ENCODE peak calls at places on chromosomes 7 and 10, in seven cellular contexts. P is mammary epithelial cell, J is BE2C, M is suprapubic skin, F is heart left ventricle, E is psoas muscle, Q is transverse colon. V is an unnamed sample. For H3K4me1, the result is how much of the 10 kb centered on the place peaks cover.

GRCh38 chr10:114266521-114266920 is 27.5 kb downstream of the VWA2 start:
- DNase-seq in P (peak), J (no peak), M (no peak), F (no peak), E (no peak), Q (peak), V (no peak)

GRCh38 chr7:70047891-70048448 is 449.7 kb downstream of the AUTS2 start:
- DNase-seq in P (no peak), J (no peak), M (no peak), F (no peak), E (no peak), Q (no peak), V (no peak)

GRCh38 chr10:4982764-4983226 is 19.6 kb downstream of the AKR1C1 start:
- DNase-seq in P (no peak), J (no peak), M (no peak), F (no peak), E (no peak), Q (no peak), V (no peak)

GRCh38 chr10:70491614-70492013 is 13.0 kb downstream of the PALD1 start:
- DNase-seq in P (no peak), J (no peak), M (no peak), F (no peak), E (no peak), Q (no peak), V (no peak)

GRCh38 chr7:82044497-82045080 is 274.7 kb upstream of the HGF start:
- DNase-seq in P (peak), J (peak), M (no peak), F (peak), E (no peak), Q (peak), V (peak)

GRCh38 chr10:132881186-132881920 is 61.0 kb downstream of the CFAP46 start:
- DNase-seq in P (no peak), J (no peak), M (peak), F (no peak), E (peak), Q (no peak), V (no peak)

GRCh38 chr7:106775552-106775936 is 89.5 kb upstream of the PIK3CG start:
- DNase-seq in P (peak), J (no peak), M (no peak), F (no peak), E (no peak), Q (no peak), V (no peak)

GRCh38 chr7:159095979-159096411 is 48.7 kb downstream of the VIPR2 start:
- DNase-seq in P (no peak), J (no peak), M (peak), F (no peak), E (no peak), Q (peak), V (no peak)

GRCh38 chr10:34653530-34653929 is 161.6 kb downstream of the PARD3 start:
- DNase-seq in P (no peak), J (no peak), M (no peak), F (no peak), E (no peak), Q (no peak), V (no peak)

GRCh38 chr10:121316432-121316831 is 281.8 kb downstream of the FGFR2 start:
- DNase-seq in P (no peak), J (no peak), M (no peak), F (no peak), E (no peak), Q (no peak), V (no peak)

GRCh38 chr7:132755538-132756481 is 179.5 kb upstream of the PLXNA4 start:
- DNase-seq in P (peak), J (no peak), M (no peak), F (no peak), E (no peak), Q (no peak), V (no peak)

GRCh38 chr7:31850601-31851000 is 163.6 kb downstream of the PPP1R17 start:
- DNase-seq in P (no peak), J (no peak), M (no peak), F (no peak), E (no peak), Q (no peak), V (no peak)

GRCh38 chr10:126842836-126843235 is 62.4 kb upstream of the DOCK1 start:
- DNase-seq in P (no peak), J (no peak), M (no peak), F (no peak), E (no peak), Q (no peak), V (no peak)

GRCh38 chr7:29865526-29865925 is 59.2 kb downstream of the WIPF3 start:
- DNase-seq in P (peak), J (no peak), M (no peak), F (peak), E (no peak), Q (no peak), V (no peak)

GRCh38 chr7:150368098-150368883 is at the start of gene REPIN1:
- DNase-seq in P (no peak), J (peak), M (peak), F (peak), E (peak), Q (peak), V (peak)

GRCh38 chr10:3935933-3936359 is 150.9 kb upstream of the KLF6 start:
- DNase-seq in P (no peak), J (no peak), M (no peak), F (no peak), E (no peak), Q (peak), V (no peak)

GRCh38 chr7:9097565-9098060 is 664.2 kb downstream of the NXPH1 start:
- DNase-seq in P (no peak), J (no peak), M (no peak), F (no peak), E (no peak), Q (no peak), V (no peak)

GRCh38 chr10:24897326-24897926 is 55.0 kb downstream of the PRTFDC1 start:
- DNase-seq in P (no peak), J (no peak), M (no peak), F (no peak), E (no peak), Q (no peak), V (no peak)

GRCh38 chr10:76879116-76879706 is 758.4 kb downstream of the KCNMA1 start:
- DNase-seq in P (no peak), J (no peak), M (no peak), F (no peak), E (no peak), Q (no peak), V (no peak)

GRCh38 chr10:7988985-7989384 is 65.5 kb upstream of the GATA3 start:
- DNase-seq in P (no peak), J (peak), M (no peak), F (no peak), E (no peak), Q (no peak), V (no peak)

GRCh38 chr10:114470956-114471905 is 66.9 kb upstream of the AFAP1L2 start:
- DNase-seq in P (peak), J (peak), M (no peak), F (peak), E (peak), Q (peak), V (peak)

GRCh38 chr10:119853584-119853983 is 19.1 kb downstream of the MCMBP start:
- DNase-seq in P (no peak), J (no peak), M (no peak), F (no peak), E (no peak), Q (no peak), V (no peak)

GRCh38 chr10:64617071-64617470 is 1095.9 kb downstream of the REEP3 start:
- DNase-seq in P (no peak), J (no peak), M (no peak), F (no peak), E (no peak), Q (no peak), V (no peak)

DNA sequence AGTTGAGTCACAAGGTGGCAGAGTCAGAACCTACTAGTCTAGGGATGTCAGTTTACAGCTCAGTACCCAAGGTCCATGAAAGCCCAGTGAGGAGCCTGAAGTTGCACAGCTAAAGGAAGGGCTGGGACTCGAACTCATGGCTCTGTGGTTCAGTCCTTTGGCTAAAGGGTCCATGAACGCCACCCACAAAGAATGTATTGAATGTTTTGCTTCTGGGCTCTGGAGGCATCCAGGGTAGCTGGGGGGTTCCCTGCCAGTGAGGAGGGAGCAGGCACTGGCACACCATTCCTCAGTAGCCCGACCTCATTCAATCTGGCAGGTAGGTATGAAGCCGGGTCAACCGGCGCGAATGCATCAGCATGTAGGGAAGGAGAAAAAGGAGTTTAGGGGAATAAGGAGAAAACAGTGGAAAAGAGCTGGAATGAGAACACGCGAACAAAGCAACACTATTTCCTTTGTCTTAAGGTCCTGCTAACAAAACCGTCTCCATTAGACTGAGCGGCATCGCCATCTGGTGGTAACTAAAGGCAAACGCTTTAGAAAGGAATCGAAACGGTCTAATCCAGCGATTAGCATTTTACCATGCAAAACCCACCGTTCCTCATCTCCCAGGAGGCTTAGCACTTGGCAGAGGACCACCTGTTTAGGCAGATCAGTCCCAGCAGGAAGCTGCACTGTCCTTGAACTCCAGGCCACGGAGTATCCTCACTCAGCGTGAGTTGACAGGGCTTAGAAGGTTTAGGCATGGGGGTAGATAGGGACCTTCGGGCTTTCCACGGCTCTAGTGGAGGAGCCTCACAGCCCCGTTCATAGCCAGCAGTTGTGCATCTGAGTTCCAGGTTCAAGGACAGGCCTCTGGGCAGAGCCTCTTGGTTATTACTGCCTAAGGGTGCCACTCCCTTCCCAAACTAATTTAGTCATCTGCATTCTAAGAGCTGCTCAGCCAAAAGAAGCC is 122.8 kb downstream of the UBE2H start:
- DNase-seq in P (peak), J (peak), M (peak), F (peak), E (peak), Q (peak), V (peak)
- H3K4me1 ChIP-seq in P (under half), J (under half), M (under half), F (under half), E (under half), Q (under half), V (under half)

GRCh38 chr10:99172130-99172738 is 63.4 kb downstream of the HPSE2 start:
- DNase-seq in P (peak), J (peak), M (no peak), F (no peak), E (no peak), Q (peak), V (no peak)
- TF ChIP-seq CTCF in P (peak), J (peak), M (no peak), F (peak), E (peak), Q (peak), V (no peak)

DNA sequence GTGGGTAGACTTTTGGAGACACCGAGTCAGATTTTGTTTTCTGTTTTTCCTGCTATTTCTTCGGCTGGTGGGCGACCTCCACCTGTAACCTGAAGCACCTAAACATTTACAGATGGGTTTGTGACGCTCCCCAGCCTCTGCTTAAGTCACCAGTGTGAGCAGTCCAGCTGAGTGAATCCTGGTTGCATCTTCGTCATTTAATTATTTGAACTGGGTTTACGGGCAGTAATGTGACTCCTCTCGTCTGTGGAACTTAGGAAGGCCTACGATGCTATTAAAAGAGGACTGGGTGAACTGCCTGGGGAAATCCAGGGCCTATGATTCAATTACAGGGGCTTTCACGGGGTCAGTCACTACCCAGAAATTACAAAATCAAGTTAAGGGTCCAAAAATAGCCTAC is 52.5 kb downstream of the WNT2 start:
- DNase-seq in P (no peak), J (no peak), M (no peak), F (no peak), E (no peak), Q (no peak), V (no peak)
- H3K4me3 ChIP-seq in P (no peak), J (no peak), M (no peak), F (no peak), E (no peak), Q (no peak), V (no peak)

DNA sequence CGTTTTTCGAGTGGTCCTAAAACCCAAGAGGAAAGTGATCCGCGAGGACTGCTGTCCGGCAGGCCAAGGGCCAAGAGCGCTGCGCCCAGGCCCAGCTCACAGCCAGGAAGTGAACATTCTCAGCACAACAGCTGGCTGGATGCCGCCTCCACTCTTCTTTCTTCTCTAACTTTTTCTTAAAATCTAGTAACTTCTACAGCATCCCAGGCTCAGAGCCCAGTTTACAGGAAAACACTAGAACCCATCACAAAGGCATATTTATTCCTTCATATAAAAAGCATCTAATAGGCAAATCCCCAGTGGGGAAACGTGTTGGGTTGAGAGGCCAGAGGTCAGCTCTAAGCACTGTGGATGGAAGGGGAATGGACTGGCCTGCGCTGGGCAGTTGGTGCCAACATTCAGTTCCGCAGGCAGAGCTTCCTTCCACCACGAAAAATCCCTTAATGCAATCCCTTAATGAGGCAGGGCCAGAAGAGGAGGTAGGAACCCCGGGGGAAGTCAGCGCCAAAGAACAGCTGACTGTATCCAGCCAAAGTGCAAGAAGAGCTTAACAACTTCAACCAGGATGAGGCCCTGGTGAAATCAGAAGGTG is 74.8 kb downstream of the ZRANB1 start:
- DNase-seq in P (no peak), J (no peak), M (no peak), F (peak), E (peak), Q (no peak), V (peak)
- H3K4me1 ChIP-seq in P (under half), J (under half), M (half or more), F (half or more), E (half or more), Q (half or more), V (under half)

DNA sequence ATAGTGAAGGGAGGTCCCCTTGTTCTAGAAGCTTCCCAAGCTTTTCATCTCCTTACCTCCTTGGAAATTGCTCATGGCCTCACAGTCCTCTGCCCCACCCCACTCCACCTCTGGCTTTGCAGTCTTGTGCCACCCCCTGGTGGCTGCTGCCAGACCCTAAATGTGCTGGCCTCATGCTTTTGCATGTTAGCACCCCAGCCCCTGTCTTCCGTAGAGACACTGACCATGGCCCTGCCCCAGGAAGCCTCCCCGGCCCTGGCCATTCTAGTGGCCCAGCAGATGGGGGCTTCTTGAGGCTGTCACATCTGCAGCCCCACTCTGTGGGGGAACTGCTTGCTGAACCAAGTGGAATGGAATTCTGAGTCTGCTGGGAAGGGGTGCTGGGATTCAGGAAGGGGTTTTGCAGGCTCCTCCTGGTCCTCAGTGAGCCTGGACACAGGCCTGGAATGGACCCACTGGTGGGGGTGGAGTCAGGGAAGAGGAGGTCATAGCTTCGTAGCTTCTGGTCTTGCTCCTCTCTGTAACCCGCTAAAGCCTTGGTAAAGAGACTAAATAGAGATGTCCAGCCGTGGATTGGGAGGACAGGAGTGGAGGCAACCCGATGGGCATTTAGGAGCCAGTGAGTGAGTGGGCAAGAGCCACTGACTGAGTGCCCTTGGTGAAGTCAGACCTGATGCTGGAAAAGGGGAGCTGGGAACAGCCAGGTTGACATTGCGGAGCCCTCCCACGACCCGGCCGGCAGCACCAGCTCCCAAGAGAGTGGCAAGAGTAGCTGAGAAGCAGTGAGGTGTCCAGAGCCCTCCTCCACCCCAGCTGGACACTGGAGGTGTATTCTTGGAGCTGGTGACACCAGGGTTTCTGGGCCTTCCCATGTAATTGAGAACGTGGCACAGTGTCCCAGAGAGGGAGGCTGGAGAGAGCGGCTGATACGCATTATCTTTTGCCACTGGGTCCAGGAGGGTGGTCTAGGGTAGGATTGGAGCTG is 20.9 kb downstream of the RAMP3 start:
- DNase-seq in P (no peak), J (peak), M (peak), F (no peak), E (peak), Q (no peak), V (peak)
- TF ChIP-seq CTCF in P (no peak), J (peak), M (no peak), F (no peak), E (no peak), Q (no peak), V (no peak)

V was measured in uterus.